ENCODE peak calls at places on chromosome 16, in ten cellular contexts. A is amniotic stem cell; I is lower lobe of right lung; G is anterior cingulate cortex; L is effector CD4-positive, alpha-beta T cell; C is H54; M is sciatic nerve; Z is KG1; K is GDM1; R is GM04504. T is an unnamed sample.

GRCh38 chr16:27408602-27409031 is 6.6 kb downstream of the IL21R start:
- DNase-seq in A (no peak), I (no peak), G (no peak), L (no peak), C (no peak), M (no peak), Z (no peak), K (no peak), R (no peak), T (no peak)

GRCh38 chr16:53948734-53949430 is 244.9 kb downstream of the FTO start:
- DNase-seq in A (no peak), I (no peak), G (no peak), L (no peak), C (no peak), M (no peak), Z (no peak), K (no peak), R (no peak), T (no peak)

GRCh38 chr16:65975049-65975708 is 391.3 kb upstream of the CDH5 start:
- DNase-seq in A (peak; percentile 16), I (no peak), G (no peak), L (no peak), C (no peak), M (no peak), Z (no peak), K (no peak), R (peak; percentile 45), T (peak; percentile 77)

GRCh38 chr16:16092925-16093624 is 130.2 kb downstream of the ABCC6 start:
- DNase-seq in A (no peak), I (no peak), G (no peak), L (no peak), C (no peak), M (no peak), Z (no peak), K (no peak), R (no peak), T (no peak)

GRCh38 chr16:85302848-85303353 is 190.6 kb upstream of the CIBAR2 start:
- DNase-seq in A (no peak), I (no peak), G (no peak), L (no peak), C (no peak), M (no peak), Z (no peak), K (no peak), R (no peak), T (no peak)

GRCh38 chr16:87461466-87461975 is 31.3 kb downstream of the ZCCHC14 start:
- DNase-seq in A (no peak), I (peak; percentile 94), G (no peak), L (no peak), C (peak; percentile 79), M (no peak), Z (no peak), K (no peak), R (no peak), T (no peak)

GRCh38 chr16:70433456-70434103 is 5.3 kb downstream of the ST3GAL2 start:
- DNase-seq in A (no peak), I (no peak), G (no peak), L (no peak), C (peak; percentile 60), M (no peak), Z (no peak), K (no peak), R (peak; percentile 77), T (peak; percentile 69)

GRCh38 chr16:47634126-47634525 is 173.0 kb downstream of the PHKB start:
- DNase-seq in A (no peak), I (no peak), G (no peak), L (no peak), C (no peak), M (no peak), Z (no peak), K (no peak), R (no peak), T (no peak)

GRCh38 chr16:10827691-10828341 is 9.2 kb upstream of the TVP23A start:
- DNase-seq in A (peak; percentile 38), I (peak; percentile 73), G (peak; percentile 18), L (no peak), C (peak; percentile 73), M (peak; percentile 83), Z (no peak), K (no peak), R (peak; percentile 82), T (peak; percentile 73)

GRCh38 chr16:88922114-88922825 is 54.7 kb downstream of the CBFA2T3 start:
- DNase-seq in A (no peak), I (peak; percentile 78), G (no peak), L (no peak), C (peak; percentile 91), M (peak; percentile 85), Z (no peak), K (no peak), R (peak; percentile 24), T (no peak)

GRCh38 chr16:68147438-68147837 is 62.3 kb downstream of the NFATC3 start:
- DNase-seq in A (no peak), I (no peak), G (no peak), L (no peak), C (no peak), M (no peak), Z (no peak), K (no peak), R (no peak), T (no peak)

GRCh38 chr16:77723108-77723514 is 797 bp downstream of the NUDT7 start:
- DNase-seq in A (no peak), I (no peak), G (no peak), L (no peak), C (no peak), M (no peak), Z (peak; percentile 5), K (no peak), R (no peak), T (peak; percentile 8)

GRCh38 chr16:49348408-49349176 is 25.0 kb upstream of the C16orf78 start:
- DNase-seq in A (no peak), I (no peak), G (no peak), L (no peak), C (no peak), M (no peak), Z (no peak), K (no peak), R (no peak), T (no peak)

GRCh38 chr16:81778861-81779539 is at the start of gene PLCG2:
- DNase-seq in A (no peak), I (peak; percentile 89), G (no peak), L (peak; percentile 23), C (peak; percentile 84), M (peak; percentile 76), Z (peak; percentile 32), K (peak; percentile 67), R (no peak), T (no peak)

GRCh38 chr16:70725024-70725911 is 39.4 kb upstream of the MTSS2 start:
- DNase-seq in A (no peak), I (peak; percentile 81), G (peak; percentile 81), L (no peak), C (no peak), M (no peak), Z (no peak), K (no peak), R (no peak), T (no peak)

GRCh38 chr16:3919413-3919812 is 38.9 kb upstream of the CREBBP start:
- DNase-seq in A (no peak), I (no peak), G (no peak), L (no peak), C (no peak), M (peak; percentile 3), Z (no peak), K (no peak), R (no peak), T (no peak)

GRCh38 chr16:85480727-85481101 is 132.4 kb upstream of the GSE1 start:
- DNase-seq in A (no peak), I (no peak), G (no peak), L (no peak), C (no peak), M (no peak), Z (no peak), K (no peak), R (no peak), T (no peak)

GRCh38 chr16:83312015-83312734 is 495.6 kb upstream of the HSBP1 start:
- DNase-seq in A (no peak), I (no peak), G (no peak), L (no peak), C (no peak), M (no peak), Z (no peak), K (no peak), R (no peak), T (no peak)

GRCh38 chr16:80350066-80350465 is 190.7 kb upstream of the DYNLRB2 start:
- DNase-seq in A (no peak), I (no peak), G (no peak), L (no peak), C (no peak), M (no peak), Z (no peak), K (no peak), R (no peak), T (no peak)

GRCh38 chr16:60031751-60032150 is 1297.6 kb upstream of the GOT2 start:
- DNase-seq in A (no peak), I (no peak), G (no peak), L (no peak), C (no peak), M (no peak), Z (no peak), K (no peak), R (no peak), T (peak; percentile 1)

GRCh38 chr16:11425140-11425539 is 79.9 kb downstream of the RMI2 start:
- DNase-seq in A (no peak), I (no peak), G (no peak), L (no peak), C (no peak), M (no peak), Z (no peak), K (no peak), R (no peak), T (no peak)

GRCh38 chr16:88035292-88035691 is 84.1 kb downstream of the BANP start:
- DNase-seq in A (no peak), I (no peak), G (no peak), L (no peak), C (no peak), M (no peak), Z (no peak), K (no peak), R (no peak), T (no peak)

GRCh38 chr16:65689726-65690125 is 567.9 kb upstream of the CDH11 start:
- DNase-seq in A (no peak), I (no peak), G (no peak), L (no peak), C (no peak), M (no peak), Z (no peak), K (no peak), R (no peak), T (no peak)

GRCh38 chr16:53415504-53415903 is 18.8 kb upstream of the RBL2 start:
- DNase-seq in A (no peak), I (no peak), G (no peak), L (no peak), C (peak; percentile 12), M (no peak), Z (no peak), K (no peak), R (no peak), T (no peak)

GRCh38 chr16:502179-502943 is 25.2 kb upstream of the CAPN15 start:
- DNase-seq in A (no peak), I (no peak), G (no peak), L (no peak), C (no peak), M (no peak), Z (no peak), K (no peak), R (no peak), T (no peak)

GRCh38 chr16:23310217-23310616 is 8.1 kb downstream of the SCNN1B start:
- DNase-seq in A (no peak), I (no peak), G (no peak), L (no peak), C (no peak), M (no peak), Z (no peak), K (no peak), R (no peak), T (peak; percentile 6)

GRCh38 chr16:76182092-76182635 is 95.0 kb upstream of the CNTNAP4 start:
- DNase-seq in A (no peak), I (no peak), G (no peak), L (no peak), C (no peak), M (no peak), Z (no peak), K (no peak), R (no peak), T (no peak)

GRCh38 chr16:57281791-57282190 is 2.7 kb downstream of the PLLP start:
- DNase-seq in A (no peak), I (no peak), G (no peak), L (no peak), C (no peak), M (no peak), Z (no peak), K (no peak), R (no peak), T (no peak)